ENCODE peak calls at places on chromosome 7, in eight cellular contexts. K, O, A, U, G, W, T and R are unnamed samples.

GRCh38 chr7:17407229-17407628 is 108.8 kb downstream of the AHR start:
- DNase-seq in K (no peak), O (no peak), A (no peak), U (no peak), G (peak), W (no peak), T (no peak), R (no peak)

GRCh38 chr7:55594414-55594813 is 22.1 kb upstream of the VOPP1 start:
- DNase-seq in K (no peak), O (no peak), A (no peak), U (no peak), G (no peak), W (no peak), T (no peak), R (no peak)

GRCh38 chr7:114715907-114716306 is 206.0 kb upstream of the MDFIC start:
- DNase-seq in K (no peak), O (no peak), A (no peak), U (no peak), G (peak), W (no peak), T (peak), R (no peak)

GRCh38 chr7:107591410-107591809 is 11.4 kb downstream of the BCAP29 start:
- DNase-seq in K (no peak), O (no peak), A (no peak), U (no peak), G (no peak), W (no peak), T (no peak), R (no peak)

GRCh38 chr7:31478744-31479143 is 35.1 kb upstream of the ITPRID1 start:
- DNase-seq in K (no peak), O (no peak), A (no peak), U (no peak), G (no peak), W (no peak), T (no peak), R (peak)

GRCh38 chr7:42193457-42194111 is 43.4 kb downstream of the GLI3 start:
- DNase-seq in K (no peak), O (no peak), A (no peak), U (no peak), G (peak), W (no peak), T (peak), R (no peak)

GRCh38 chr7:70303309-70303708 is 705.0 kb downstream of the AUTS2 start:
- DNase-seq in K (no peak), O (no peak), A (no peak), U (no peak), G (no peak), W (no peak), T (no peak), R (peak)

GRCh38 chr7:135282621-135283295 is 49.1 kb downstream of the STRA8 start:
- DNase-seq in K (no peak), O (no peak), A (peak), U (no peak), G (peak), W (no peak), T (peak), R (no peak)

GRCh38 chr7:75989084-75989725 is 5.2 kb downstream of the TMEM120A start:
- DNase-seq in K (no peak), O (no peak), A (no peak), U (no peak), G (no peak), W (no peak), T (no peak), R (no peak)

GRCh38 chr7:2255145-2256139 is 13.4 kb downstream of the NUDT1 start:
- DNase-seq in K (no peak), O (no peak), A (no peak), U (no peak), G (peak), W (no peak), T (no peak), R (no peak)

GRCh38 chr7:3561908-3562307 is 260.9 kb downstream of the SDK1 start:
- DNase-seq in K (no peak), O (no peak), A (no peak), U (no peak), G (no peak), W (no peak), T (no peak), R (no peak)

GRCh38 chr7:108561047-108561619 is 8.4 kb downstream of the THAP5 start:
- DNase-seq in K (no peak), O (no peak), A (no peak), U (no peak), G (peak), W (no peak), T (peak), R (no peak)

GRCh38 chr7:113289140-113289740 is 170.9 kb upstream of the SMIM30 start:
- DNase-seq in K (no peak), O (no peak), A (no peak), U (no peak), G (peak), W (peak), T (peak), R (peak)

GRCh38 chr7:155789001-155789725 is 23.1 kb downstream of the SHH start:
- DNase-seq in K (no peak), O (peak), A (no peak), U (no peak), G (no peak), W (no peak), T (no peak), R (no peak)

GRCh38 chr7:43077732-43078391 is 34.6 kb upstream of the HECW1 start:
- DNase-seq in K (no peak), O (no peak), A (no peak), U (peak), G (no peak), W (peak), T (peak), R (no peak)

GRCh38 chr7:151320263-151320845 is 21.3 kb upstream of the NUB1 start:
- DNase-seq in K (no peak), O (no peak), A (no peak), U (no peak), G (no peak), W (no peak), T (no peak), R (no peak)

GRCh38 chr7:102473271-102473991 is 5.3 kb downstream of the POLR2J start:
- DNase-seq in K (no peak), O (peak), A (peak), U (peak), G (no peak), W (no peak), T (no peak), R (no peak)

GRCh38 chr7:103958284-103958818 is 31.1 kb downstream of the RELN start:
- DNase-seq in K (no peak), O (no peak), A (no peak), U (no peak), G (no peak), W (no peak), T (no peak), R (no peak)

GRCh38 chr7:99928994-99929729 is at the start of gene GJC3:
- DNase-seq in K (no peak), O (peak), A (no peak), U (peak), G (peak), W (peak), T (peak), R (peak)

GRCh38 chr7:38681882-38682281 is 50.7 kb upstream of the AMPH start:
- DNase-seq in K (no peak), O (no peak), A (no peak), U (no peak), G (no peak), W (no peak), T (peak), R (no peak)

GRCh38 chr7:33452805-33453502 is 323.6 kb downstream of the BBS9 start:
- DNase-seq in K (no peak), O (no peak), A (no peak), U (no peak), G (peak), W (no peak), T (peak), R (no peak)

GRCh38 chr7:101216001-101216859 is 1.2 kb downstream of the PLOD3 start:
- DNase-seq in K (no peak), O (peak), A (no peak), U (no peak), G (peak), W (no peak), T (no peak), R (no peak)

GRCh38 chr7:24821045-24821853 is 64.0 kb upstream of the GSDME start:
- DNase-seq in K (peak), O (peak), A (no peak), U (no peak), G (peak), W (no peak), T (peak), R (peak)

GRCh38 chr7:92461027-92462003 is 14.0 kb downstream of the GATAD1 start:
- DNase-seq in K (no peak), O (no peak), A (no peak), U (peak), G (peak), W (peak), T (peak), R (peak)

GRCh38 chr7:81510122-81510521 is 259.7 kb downstream of the HGF start:
- DNase-seq in K (no peak), O (no peak), A (no peak), U (no peak), G (no peak), W (no peak), T (no peak), R (no peak)

GRCh38 chr7:28052933-28053332 is 127.7 kb downstream of the JAZF1 start:
- DNase-seq in K (no peak), O (no peak), A (no peak), U (no peak), G (no peak), W (no peak), T (peak), R (no peak)

GRCh38 chr7:84219310-84219709 is 24.7 kb upstream of the SEMA3A start:
- DNase-seq in K (no peak), O (no peak), A (no peak), U (no peak), G (no peak), W (no peak), T (no peak), R (no peak)

GRCh38 chr7:18895456-18895855 is 222.0 kb downstream of the TWIST1 start:
- DNase-seq in K (peak), O (no peak), A (no peak), U (no peak), G (peak), W (no peak), T (peak), R (no peak)

GRCh38 chr7:27409776-27410175 is 167.2 kb downstream of the EVX1 start:
- DNase-seq in K (peak), O (no peak), A (no peak), U (no peak), G (no peak), W (no peak), T (peak), R (no peak)

DNA sequence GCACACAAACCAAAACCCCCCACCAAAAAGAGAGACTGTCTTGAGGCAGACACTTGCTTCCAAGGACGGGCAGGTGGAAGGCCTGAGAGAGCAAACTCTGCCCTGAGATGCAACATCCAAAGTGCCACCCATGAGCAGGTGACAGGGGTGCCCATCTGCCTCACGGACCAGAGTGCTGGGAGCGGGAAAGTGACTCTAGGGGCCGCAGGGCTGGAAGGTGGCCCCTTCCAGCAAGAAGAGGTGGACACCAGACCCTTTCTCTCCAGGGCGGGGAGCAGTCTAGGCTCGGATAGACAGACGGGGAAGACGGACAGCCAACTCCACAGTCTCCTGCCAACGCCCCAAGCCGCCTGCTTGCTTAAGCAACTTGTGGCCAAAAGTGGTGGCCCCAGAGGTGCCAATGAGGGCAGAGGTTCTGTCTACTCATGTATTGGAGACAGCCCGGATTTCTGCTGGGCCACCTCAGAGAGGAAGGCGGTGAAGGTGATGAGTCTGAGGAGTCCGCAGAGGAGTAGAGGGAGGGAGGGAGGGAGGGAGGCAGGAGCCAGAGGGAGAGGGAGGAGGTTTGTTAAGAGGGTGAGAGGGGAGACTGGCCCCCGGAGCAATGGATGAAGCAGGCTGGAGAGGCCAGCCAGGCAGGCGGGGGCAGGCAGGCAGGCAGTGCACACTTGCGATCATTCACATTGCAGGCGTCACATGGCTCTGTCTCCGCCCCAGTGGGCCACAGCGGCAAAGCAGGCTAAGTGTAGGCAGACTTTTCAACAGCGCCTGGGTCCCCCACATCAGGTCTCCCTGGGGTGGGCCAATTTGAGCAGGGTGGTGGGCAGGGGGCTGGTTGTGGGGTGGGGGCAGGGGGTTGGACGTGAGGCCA is 65.6 kb downstream of the SLC29A4 start:
- DNase-seq in K (no peak), O (no peak), A (no peak), U (peak), G (no peak), W (peak), T (no peak), R (no peak)
- TF ChIP-seq CTCF in K (no peak), O (no peak), A (no peak), U (no peak), G (no peak), W (no peak), T (no peak), R (no peak)

GRCh38 chr7:116454377-116454776 is 45.2 kb upstream of the CAV2 start:
- DNase-seq in K (no peak), O (no peak), A (no peak), U (no peak), G (no peak), W (no peak), T (no peak), R (no peak)

GRCh38 chr7:116455009-116455408 is 44.5 kb upstream of the CAV2 start:
- DNase-seq in K (peak), O (no peak), A (no peak), U (no peak), G (peak), W (no peak), T (peak), R (no peak)

GRCh38 chr7:116449950-116450349 is 49.6 kb upstream of the CAV2 start:
- DNase-seq in K (no peak), O (no peak), A (no peak), U (no peak), G (no peak), W (no peak), T (peak), R (no peak)

GRCh38 chr7:116451958-116452729 is 47.4 kb upstream of the CAV2 start:
- DNase-seq in K (no peak), O (no peak), A (no peak), U (no peak), G (no peak), W (no peak), T (no peak), R (no peak)

DNA sequence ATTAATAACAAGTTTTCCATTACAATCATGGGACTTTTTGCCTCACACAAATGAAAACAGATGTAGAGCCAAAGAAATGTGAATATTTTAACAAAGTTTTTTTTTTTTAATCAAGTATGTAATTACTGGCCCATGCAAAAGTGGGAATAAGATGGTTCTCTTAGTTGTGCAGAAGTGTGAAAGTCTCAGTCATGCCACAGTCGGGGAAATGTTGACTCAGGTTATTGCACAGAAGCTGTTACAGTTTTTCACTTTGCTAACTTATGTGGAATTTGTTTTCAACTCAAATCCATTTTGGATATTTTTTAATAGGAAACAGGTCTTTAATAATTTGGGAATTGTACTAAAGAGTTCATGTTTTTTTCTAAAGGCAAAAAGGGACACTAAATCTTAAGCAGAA is 44.0 kb upstream of the CAV2 start:
- DNase-seq in K (no peak), O (no peak), A (no peak), U (no peak), G (no peak), W (no peak), T (no peak), R (no peak)
- TF ChIP-seq CTCF in K (no peak), O (no peak), A (no peak), U (no peak), G (no peak), W (no peak), T (no peak), R (no peak)

GRCh38 chr7:30222519-30223213 is 61.7 kb upstream of the ZNRF2 start:
- DNase-seq in K (no peak), O (no peak), A (no peak), U (no peak), G (no peak), W (no peak), T (no peak), R (no peak)

GRCh38 chr7:30224511-30225031 is 59.8 kb upstream of the ZNRF2 start:
- DNase-seq in K (peak), O (no peak), A (no peak), U (no peak), G (peak), W (no peak), T (peak), R (peak)

GRCh38 chr7:30225863-30226361 is 58.5 kb upstream of the ZNRF2 start:
- DNase-seq in K (no peak), O (peak), A (no peak), U (peak), G (peak), W (no peak), T (peak), R (peak)

GRCh38 chr7:30231271-30231670 is 53.1 kb upstream of the ZNRF2 start:
- DNase-seq in K (no peak), O (no peak), A (no peak), U (no peak), G (no peak), W (no peak), T (no peak), R (no peak)

DNA sequence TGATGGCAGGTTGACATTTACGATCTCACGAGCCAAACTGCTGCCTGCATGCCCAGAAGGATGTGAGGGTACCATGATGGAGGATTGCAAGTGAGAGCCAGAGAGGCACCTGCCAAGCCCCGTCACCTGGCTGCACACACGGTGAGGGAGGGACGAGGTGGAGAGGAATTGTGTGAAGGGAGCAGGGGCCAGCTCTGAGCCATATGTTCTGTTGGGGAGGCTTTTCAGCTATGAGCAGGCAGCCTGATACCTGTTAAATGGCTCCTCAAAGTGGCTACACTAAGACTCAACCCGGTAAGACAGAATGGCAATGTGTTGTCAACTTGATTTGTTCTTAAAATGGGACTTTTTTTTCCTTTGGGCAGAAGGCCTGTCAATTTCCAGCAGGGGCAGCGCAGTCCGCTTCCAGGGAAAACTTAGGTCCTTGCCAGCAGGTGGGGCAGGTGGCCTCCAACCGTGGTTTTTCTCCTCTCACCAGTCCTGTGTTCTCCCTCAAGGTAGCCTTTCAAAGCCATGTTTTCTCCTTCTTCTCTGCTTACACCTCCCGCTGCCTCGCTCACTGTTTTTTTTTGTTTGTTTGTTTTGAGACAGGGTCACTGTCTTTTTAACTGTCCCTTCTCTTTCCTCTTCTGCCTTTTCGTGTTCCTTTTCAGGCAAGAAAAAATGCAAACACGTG is 57.7 kb upstream of the ZNRF2 start:
- DNase-seq in K (no peak), O (no peak), A (no peak), U (peak), G (no peak), W (peak), T (no peak), R (no peak)
- TF ChIP-seq CTCF in K (no peak), O (no peak), A (peak), U (no peak), G (peak), W (peak), T (no peak), R (no peak)

GRCh38 chr7:67738-68395 is 124.5 kb upstream of the FAM20C start:
- DNase-seq in K (no peak), O (peak), A (no peak), U (no peak), G (peak), W (peak), T (no peak), R (no peak)
- TF ChIP-seq CTCF in K (no peak), O (no peak), A (no peak), U (no peak), G (peak), W (peak), T (peak), R (no peak)

GRCh38 chr7:144437370-144438191 is 34.1 kb upstream of the NOBOX start:
- DNase-seq in K (peak), O (no peak), A (no peak), U (peak), G (peak), W (peak), T (peak), R (peak)
- TF ChIP-seq CTCF in K (peak), O (peak), A (peak), U (peak), G (peak), W (peak), T (peak), R (peak)

GRCh38 chr7:41054960-41055700 is 647.8 kb downstream of the INHBA start:
- DNase-seq in K (no peak), O (no peak), A (no peak), U (no peak), G (no peak), W (no peak), T (no peak), R (no peak)

GRCh38 chr7:41051062-41051461 is 651.8 kb downstream of the INHBA start:
- DNase-seq in K (no peak), O (no peak), A (no peak), U (no peak), G (no peak), W (no peak), T (no peak), R (no peak)

GRCh38 chr7:41052736-41053135 is 650.2 kb downstream of the INHBA start:
- DNase-seq in K (no peak), O (no peak), A (no peak), U (no peak), G (no peak), W (no peak), T (no peak), R (no peak)

GRCh38 chr7:41051525-41051924 is 651.4 kb downstream of the INHBA start:
- DNase-seq in K (no peak), O (peak), A (no peak), U (no peak), G (peak), W (peak), T (no peak), R (no peak)

GRCh38 chr7:41053830-41054229 is 649.1 kb downstream of the INHBA start:
- DNase-seq in K (no peak), O (no peak), A (no peak), U (no peak), G (peak), W (no peak), T (no peak), R (no peak)
- TF ChIP-seq CTCF in K (peak), O (no peak), A (no peak), U (no peak), G (no peak), W (no peak), T (no peak), R (no peak)

DNA sequence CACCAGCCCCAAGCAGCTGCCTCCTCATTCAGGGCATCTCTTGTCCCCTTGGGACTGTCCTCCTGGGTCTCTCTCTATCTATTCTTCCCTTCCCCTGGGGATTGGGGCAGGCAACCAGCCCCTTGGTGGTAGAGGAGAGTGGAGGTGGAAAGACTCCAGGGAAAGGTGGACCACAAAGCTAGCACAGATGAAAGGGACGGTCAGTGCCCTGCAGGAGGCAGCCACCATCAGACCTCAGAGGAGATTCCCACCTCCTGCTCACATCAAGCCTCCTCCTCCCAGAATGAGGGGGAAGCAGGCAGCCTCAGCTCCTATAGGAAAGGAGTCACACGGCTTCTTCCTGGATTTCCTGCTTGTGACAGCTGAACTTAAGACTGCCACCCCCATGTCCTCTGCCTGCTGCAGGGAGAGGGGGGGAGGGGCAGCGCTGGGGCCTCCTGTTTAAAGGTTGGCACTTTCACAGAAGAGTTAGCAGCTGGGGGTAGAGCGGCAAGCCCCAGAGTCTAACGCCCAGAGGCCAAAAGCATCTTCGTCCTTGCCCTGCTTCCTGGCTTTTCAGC is 44.4 kb upstream of the LRRC4 start:
- DNase-seq in K (no peak), O (no peak), A (no peak), U (no peak), G (no peak), W (no peak), T (no peak), R (no peak)
- TF ChIP-seq CTCF in K (no peak), O (no peak), A (no peak), U (no peak), G (no peak), W (no peak), T (no peak), R (no peak)